ENCODE peak calls at places on chromosomes 13 and 19, in nine cellular contexts. One of them, this sample, is unnamed.

GRCh38 chr19:6376512-6377193 is 920 bp upstream of the PSPN start:
- DNase-seq in fibroblast of mammary gland: no peak
- DNase-seq in neuronal stem cell: no peak
- DNase-seq in MCF 10A: no peak
- DNase-seq in heart right ventricle: no peak
- DNase-seq in amniotic stem cell: no peak
- DNase-seq in A172: no peak
- DNase-seq in IMR-90: no peak
- DNase-seq in activated CD4-positive, alpha-beta T cell treated with anti-CD3 and anti-CD28 coated beads, Interleukin-2, amount 50 U/mL, for 48 hours: no peak
- DNase-seq in this sample: no peak

GRCh38 chr19:32607479-32607878 is 26.5 kb downstream of the PDCD5 start:
- DNase-seq in amniotic stem cell: no peak
- DNase-seq in heart right ventricle: no peak
- DNase-seq in IMR-90: no peak
- DNase-seq in neuronal stem cell: no peak
- DNase-seq in MCF 10A: no peak
- DNase-seq in A172: no peak
- DNase-seq in activated CD4-positive, alpha-beta T cell treated with anti-CD3 and anti-CD28 coated beads, Interleukin-2, amount 50 U/mL, for 48 hours: no peak
- DNase-seq in fibroblast of mammary gland: no peak
- DNase-seq in this sample: no peak

GRCh38 chr19:737591-738093 is 13.3 kb upstream of the MISP start:
- DNase-seq in fibroblast of mammary gland: peak; percentile 20
- DNase-seq in heart right ventricle: no peak
- DNase-seq in neuronal stem cell: no peak
- DNase-seq in MCF 10A: peak; percentile 47
- DNase-seq in amniotic stem cell: no peak
- DNase-seq in IMR-90: peak; percentile 16
- DNase-seq in activated CD4-positive, alpha-beta T cell treated with anti-CD3 and anti-CD28 coated beads, Interleukin-2, amount 50 U/mL, for 48 hours: peak; percentile 71
- DNase-seq in A172: no peak
- DNase-seq in this sample: peak; percentile 42

GRCh38 chr19:37251308-37252229 is 33.6 kb downstream of the ZNF383 start:
- DNase-seq in activated CD4-positive, alpha-beta T cell treated with anti-CD3 and anti-CD28 coated beads, Interleukin-2, amount 50 U/mL, for 48 hours: peak; percentile 36
- DNase-seq in MCF 10A: no peak
- DNase-seq in neuronal stem cell: peak; percentile 76
- DNase-seq in heart right ventricle: peak; percentile 94
- DNase-seq in amniotic stem cell: peak; percentile 86
- DNase-seq in fibroblast of mammary gland: peak; percentile 98
- DNase-seq in A172: peak; percentile 96
- DNase-seq in IMR-90: peak; percentile 97
- DNase-seq in this sample: peak; percentile 45

GRCh38 chr13:41587490-41587889 is 130.1 kb downstream of the RGCC start:
- DNase-seq in heart right ventricle: no peak
- DNase-seq in activated CD4-positive, alpha-beta T cell treated with anti-CD3 and anti-CD28 coated beads, Interleukin-2, amount 50 U/mL, for 48 hours: peak; percentile 17
- DNase-seq in neuronal stem cell: no peak
- DNase-seq in MCF 10A: no peak
- DNase-seq in fibroblast of mammary gland: no peak
- DNase-seq in amniotic stem cell: no peak
- DNase-seq in A172: no peak
- DNase-seq in IMR-90: no peak
- DNase-seq in this sample: no peak

GRCh38 chr13:88483202-88483601 is 812.0 kb downstream of the SLITRK5 start:
- DNase-seq in heart right ventricle: no peak
- DNase-seq in A172: no peak
- DNase-seq in IMR-90: no peak
- DNase-seq in neuronal stem cell: no peak
- DNase-seq in fibroblast of mammary gland: no peak
- DNase-seq in amniotic stem cell: no peak
- DNase-seq in MCF 10A: no peak
- DNase-seq in activated CD4-positive, alpha-beta T cell treated with anti-CD3 and anti-CD28 coated beads, Interleukin-2, amount 50 U/mL, for 48 hours: no peak
- DNase-seq in this sample: no peak

GRCh38 chr13:51800456-51800855 is 3.5 kb downstream of the DHRS12 start:
- DNase-seq in IMR-90: no peak
- DNase-seq in neuronal stem cell: no peak
- DNase-seq in fibroblast of mammary gland: no peak
- DNase-seq in heart right ventricle: no peak
- DNase-seq in activated CD4-positive, alpha-beta T cell treated with anti-CD3 and anti-CD28 coated beads, Interleukin-2, amount 50 U/mL, for 48 hours: no peak
- DNase-seq in amniotic stem cell: no peak
- DNase-seq in A172: no peak
- DNase-seq in MCF 10A: no peak
- DNase-seq in this sample: no peak

GRCh38 chr19:52336117-52336811 is at the start of gene ZNF610:
- DNase-seq in IMR-90: peak; percentile 88
- DNase-seq in MCF 10A: no peak
- DNase-seq in amniotic stem cell: peak; percentile 12
- DNase-seq in neuronal stem cell: peak; percentile 66
- DNase-seq in fibroblast of mammary gland: peak; percentile 75
- DNase-seq in heart right ventricle: peak; percentile 92
- DNase-seq in activated CD4-positive, alpha-beta T cell treated with anti-CD3 and anti-CD28 coated beads, Interleukin-2, amount 50 U/mL, for 48 hours: peak; percentile 92
- DNase-seq in A172: peak; percentile 39
- DNase-seq in this sample: peak; percentile 80

GRCh38 chr19:35040826-35041547 is 534 bp upstream of the HPN start:
- DNase-seq in MCF 10A: no peak
- DNase-seq in A172: no peak
- DNase-seq in activated CD4-positive, alpha-beta T cell treated with anti-CD3 and anti-CD28 coated beads, Interleukin-2, amount 50 U/mL, for 48 hours: peak; percentile 42
- DNase-seq in heart right ventricle: peak; percentile 94
- DNase-seq in fibroblast of mammary gland: no peak
- DNase-seq in IMR-90: no peak
- DNase-seq in amniotic stem cell: no peak
- DNase-seq in neuronal stem cell: no peak
- DNase-seq in this sample: no peak

GRCh38 chr13:73140804-73141203 is 82.0 kb downstream of the KLF5 start:
- DNase-seq in A172: no peak
- DNase-seq in amniotic stem cell: no peak
- DNase-seq in IMR-90: no peak
- DNase-seq in MCF 10A: no peak
- DNase-seq in neuronal stem cell: peak; percentile 6
- DNase-seq in fibroblast of mammary gland: no peak
- DNase-seq in heart right ventricle: no peak
- DNase-seq in activated CD4-positive, alpha-beta T cell treated with anti-CD3 and anti-CD28 coated beads, Interleukin-2, amount 50 U/mL, for 48 hours: no peak
- DNase-seq in this sample: no peak